ENCODE peak calls at places on chromosomes 2 and 18, in seven cellular contexts. One of them, this sample, is unnamed.

GRCh38 chr2:39409697-39410389 is 27.2 kb downstream of the MAP4K3 start:
- DNase-seq in SK-N-DZ: no peak
- DNase-seq in NCI-H1092: no peak
- DNase-seq in RWPE1: no peak
- DNase-seq in psoas muscle: no peak
- DNase-seq in neural crest cell: no peak
- DNase-seq in hepatic stellate cell: no peak
- DNase-seq in this sample: no peak

GRCh38 chr2:10302479-10303173 is at the start of gene HPCAL1:
- DNase-seq in NCI-H1092: peak
- DNase-seq in psoas muscle: peak
- DNase-seq in neural crest cell: peak
- DNase-seq in RWPE1: peak
- DNase-seq in hepatic stellate cell: peak
- DNase-seq in SK-N-DZ: peak
- DNase-seq in this sample: peak

GRCh38 chr2:152395132-152396024 is 60.4 kb downstream of the FMNL2 start:
- DNase-seq in NCI-H1092: no peak
- DNase-seq in RWPE1: no peak
- DNase-seq in neural crest cell: no peak
- DNase-seq in psoas muscle: no peak
- DNase-seq in hepatic stellate cell: no peak
- DNase-seq in SK-N-DZ: no peak
- DNase-seq in this sample: no peak

GRCh38 chr2:49831698-49832367 is 677.5 kb upstream of the FSHR start:
- DNase-seq in NCI-H1092: no peak
- DNase-seq in neural crest cell: no peak
- DNase-seq in hepatic stellate cell: no peak
- DNase-seq in SK-N-DZ: no peak
- DNase-seq in psoas muscle: no peak
- DNase-seq in RWPE1: no peak
- DNase-seq in this sample: no peak

GRCh38 chr18:47149457-47150028 is 757 bp downstream of the HDHD2 start:
- DNase-seq in hepatic stellate cell: peak
- DNase-seq in neural crest cell: peak
- DNase-seq in SK-N-DZ: peak
- DNase-seq in psoas muscle: no peak
- DNase-seq in NCI-H1092: no peak
- DNase-seq in RWPE1: no peak
- DNase-seq in this sample: no peak

GRCh38 chr2:31137211-31138036 is 816 bp downstream of the GALNT14 start:
- DNase-seq in hepatic stellate cell: peak
- DNase-seq in SK-N-DZ: no peak
- DNase-seq in neural crest cell: no peak
- DNase-seq in NCI-H1092: no peak
- DNase-seq in psoas muscle: no peak
- DNase-seq in RWPE1: peak
- DNase-seq in this sample: no peak

GRCh38 chr2:217331577-217332139 is 471.8 kb upstream of the TNP1 start:
- DNase-seq in hepatic stellate cell: peak
- DNase-seq in RWPE1: peak
- DNase-seq in psoas muscle: no peak
- DNase-seq in SK-N-DZ: no peak
- DNase-seq in neural crest cell: no peak
- DNase-seq in NCI-H1092: no peak
- DNase-seq in this sample: no peak

GRCh38 chr18:56789004-56789888 is 138.1 kb downstream of the WDR7 start:
- DNase-seq in psoas muscle: peak
- DNase-seq in hepatic stellate cell: peak
- DNase-seq in neural crest cell: no peak
- DNase-seq in RWPE1: peak
- DNase-seq in SK-N-DZ: peak
- DNase-seq in NCI-H1092: no peak
- DNase-seq in this sample: no peak

GRCh38 chr2:27742571-27742970 is 28.9 kb upstream of the MRPL33 start:
- DNase-seq in neural crest cell: no peak
- DNase-seq in RWPE1: no peak
- DNase-seq in psoas muscle: no peak
- DNase-seq in hepatic stellate cell: no peak
- DNase-seq in NCI-H1092: no peak
- DNase-seq in SK-N-DZ: no peak
- DNase-seq in this sample: no peak

GRCh38 chr2:170361359-170361936 is 183.5 kb downstream of the MYO3B start:
- DNase-seq in psoas muscle: no peak
- DNase-seq in hepatic stellate cell: peak
- DNase-seq in NCI-H1092: peak
- DNase-seq in neural crest cell: peak
- DNase-seq in SK-N-DZ: peak
- DNase-seq in RWPE1: peak
- DNase-seq in this sample: no peak

GRCh38 chr2:241254904-241255351 is 60.5 kb downstream of the HDLBP start:
- DNase-seq in neural crest cell: no peak
- DNase-seq in hepatic stellate cell: no peak
- DNase-seq in NCI-H1092: no peak
- DNase-seq in psoas muscle: no peak
- DNase-seq in SK-N-DZ: no peak
- DNase-seq in RWPE1: no peak
- DNase-seq in this sample: no peak

GRCh38 chr2:26573241-26573925 is 67.8 kb downstream of the CIB4 start:
- DNase-seq in neural crest cell: no peak
- DNase-seq in SK-N-DZ: no peak
- DNase-seq in hepatic stellate cell: no peak
- DNase-seq in NCI-H1092: no peak
- DNase-seq in RWPE1: no peak
- DNase-seq in psoas muscle: no peak
- DNase-seq in this sample: no peak

GRCh38 chr2:7748717-7749415 is 831.7 kb downstream of the RNF144A start:
- DNase-seq in hepatic stellate cell: no peak
- DNase-seq in RWPE1: peak
- DNase-seq in SK-N-DZ: no peak
- DNase-seq in neural crest cell: no peak
- DNase-seq in NCI-H1092: no peak
- DNase-seq in psoas muscle: no peak
- DNase-seq in this sample: no peak

GRCh38 chr18:3914833-3915598 is 465.0 kb downstream of the TGIF1 start:
- DNase-seq in hepatic stellate cell: no peak
- DNase-seq in neural crest cell: no peak
- DNase-seq in RWPE1: no peak
- DNase-seq in psoas muscle: no peak
- DNase-seq in NCI-H1092: no peak
- DNase-seq in SK-N-DZ: no peak
- DNase-seq in this sample: no peak

GRCh38 chr18:29841631-29842030 is 1200.9 kb downstream of the DSC3 start:
- DNase-seq in RWPE1: no peak
- DNase-seq in neural crest cell: no peak
- DNase-seq in hepatic stellate cell: no peak
- DNase-seq in NCI-H1092: no peak
- DNase-seq in psoas muscle: no peak
- DNase-seq in SK-N-DZ: no peak
- DNase-seq in this sample: no peak

GRCh38 chr2:156518160-156518559 is 82.0 kb downstream of the GPD2 start:
- DNase-seq in hepatic stellate cell: no peak
- DNase-seq in RWPE1: no peak
- DNase-seq in NCI-H1092: no peak
- DNase-seq in SK-N-DZ: no peak
- DNase-seq in neural crest cell: no peak
- DNase-seq in psoas muscle: no peak
- DNase-seq in this sample: no peak

This sample was measured in lower leg skin.